ENCODE peak calls at places on chromosomes 5 and 9, in six cellular contexts. Y is neuronal stem cell, U is IMR-90, G is H1, N is H9, O is mesendoderm. H is an unnamed sample.

GRCh38 chr9:20728493-20729220 is 44.6 kb downstream of the FOCAD start:
- DNase-seq in U (peak; percentile 35), G (no peak), Y (no peak), O (no peak), N (no peak), H (peak; percentile 20)

GRCh38 chr5:138752341-138752950 is 779 bp upstream of the CTNNA1 start:
- DNase-seq in N (peak; percentile 72), U (no peak), G (peak; percentile 57), Y (peak; percentile 26), O (peak; percentile 90), H (peak; percentile 43)

GRCh38 chr5:170087168-170087817 is 18.4 kb upstream of the FOXI1 start:
- DNase-seq in Y (no peak), U (no peak), O (no peak), N (no peak), G (no peak), H (no peak)

GRCh38 chr9:68625559-68625958 is 79.5 kb upstream of the PIP5K1B start:
- DNase-seq in U (no peak), Y (no peak), N (no peak), G (no peak), O (no peak), H (no peak)

GRCh38 chr5:128101676-128102075 is 18.1 kb downstream of the SLC12A2 start:
- DNase-seq in N (no peak), U (no peak), G (no peak), Y (no peak), O (peak; percentile 29), H (no peak)

GRCh38 chr9:91725651-91726050 is 224.4 kb downstream of the ROR2 start:
- DNase-seq in N (no peak), O (no peak), G (no peak), Y (no peak), U (no peak), H (no peak)

GRCh38 chr5:162512935-162513575 is 445.5 kb downstream of the GABRG2 start:
- DNase-seq in Y (no peak), G (no peak), U (no peak), N (no peak), O (no peak), H (no peak)

GRCh38 chr5:1510631-1511030 is 13.1 kb downstream of the LPCAT1 start:
- DNase-seq in N (no peak), G (peak; percentile 42), U (no peak), Y (no peak), O (no peak), H (no peak)

GRCh38 chr5:61232490-61232889 is 70.2 kb upstream of the SMIM15 start:
- DNase-seq in N (no peak), U (no peak), G (no peak), Y (no peak), O (no peak), H (no peak)

GRCh38 chr5:28014779-28015178 is 976.4 kb upstream of the CDH9 start:
- DNase-seq in U (no peak), O (peak; percentile 58), G (no peak), N (no peak), Y (no peak), H (no peak)

GRCh38 chr9:115548826-115549225 is 430.9 kb upstream of the TNC start:
- DNase-seq in N (no peak), Y (no peak), O (no peak), U (peak; percentile 59), G (no peak), H (peak; percentile 69)

GRCh38 chr5:126921471-126922091 is 108.8 kb downstream of the MARCHF3 start:
- DNase-seq in Y (no peak), G (no peak), U (no peak), O (no peak), N (no peak), H (no peak)

GRCh38 chr5:156834916-156835315 is 15.2 kb upstream of the PPP1R2B start:
- DNase-seq in N (no peak), U (no peak), G (no peak), Y (no peak), O (peak; percentile 20), H (no peak)

GRCh38 chr9:102867488-102867887 is 127.6 kb upstream of the CYLC2 start:
- DNase-seq in Y (no peak), N (no peak), O (no peak), G (no peak), U (no peak), H (peak; percentile 3)

GRCh38 chr5:172534229-172535169 is 80.2 kb upstream of the SH3PXD2B start:
- DNase-seq in O (no peak), G (peak; percentile 38), N (peak; percentile 20), U (no peak), Y (no peak), H (peak; percentile 24)

GRCh38 chr5:170132642-170133448 is 27.1 kb downstream of the FOXI1 start:
- DNase-seq in U (peak; percentile 44), G (peak; percentile 6), N (no peak), Y (peak; percentile 17), O (no peak), H (peak; percentile 63)

GRCh38 chr9:91777437-91777836 is 172.6 kb downstream of the ROR2 start:
- DNase-seq in G (no peak), O (no peak), U (peak; percentile 80), Y (no peak), N (no peak), H (peak; percentile 60)

GRCh38 chr9:19116391-19116790 is 10.9 kb downstream of the PLIN2 start:
- DNase-seq in U (peak; percentile 64), O (no peak), Y (no peak), N (no peak), G (no peak), H (peak; percentile 32)

GRCh38 chr9:90256345-90256744 is 386.3 kb downstream of the DIRAS2 start:
- DNase-seq in N (no peak), G (no peak), U (no peak), Y (no peak), O (no peak), H (peak; percentile 17)

GRCh38 chr9:134285215-134285845 is 40.9 kb upstream of the RXRA start:
- DNase-seq in N (no peak), U (no peak), O (no peak), G (no peak), Y (no peak), H (no peak)

GRCh38 chr9:21110708-21111576 is 30.7 kb downstream of the IFNW1 start:
- DNase-seq in Y (peak; percentile 76), G (no peak), U (peak; percentile 82), O (peak; percentile 85), N (no peak), H (peak; percentile 78)

GRCh38 chr9:73565026-73565425 is 413.4 kb downstream of the ANXA1 start:
- DNase-seq in U (no peak), G (no peak), O (no peak), Y (no peak), N (no peak), H (no peak)
- H2BK15ac ChIP-seq in U (no peak overlapping the region), G (no peak overlapping the region), O (no peak overlapping the region), Y (no peak overlapping the region), N (no peak overlapping the region), H (no peak overlapping the region)

GRCh38 chr9:93891549-93892310 is 63.4 kb downstream of the BARX1 start:
- DNase-seq in O (no peak), U (no peak), N (no peak), G (no peak), Y (no peak), H (no peak)
- H2BK15ac ChIP-seq in O (no peak overlapping the region), U (no peak overlapping the region), N (no peak overlapping the region), G (no peak overlapping the region), Y (no peak overlapping the region), H (no peak overlapping the region)

GRCh38 chr9:121123816-121124536 is 49.2 kb downstream of the CNTRL start:
- DNase-seq in Y (no peak), U (no peak), O (no peak), G (no peak), N (no peak), H (no peak)

GRCh38 chr9:121118266-121118665 is 43.5 kb downstream of the CNTRL start:
- DNase-seq in O (no peak), G (no peak), U (no peak), Y (no peak), N (no peak), H (no peak)

GRCh38 chr9:121121582-121122087 is 46.9 kb downstream of the CNTRL start:
- DNase-seq in G (peak; percentile 91), N (peak; percentile 97), O (peak; percentile 98), Y (peak; percentile 72), U (peak; percentile 94), H (peak; percentile 97)

GRCh38 chr9:121122450-121123032 is 47.8 kb downstream of the CNTRL start:
- DNase-seq in G (no peak), Y (no peak), O (no peak), U (no peak), N (no peak), H (peak; percentile 6)

DNA sequence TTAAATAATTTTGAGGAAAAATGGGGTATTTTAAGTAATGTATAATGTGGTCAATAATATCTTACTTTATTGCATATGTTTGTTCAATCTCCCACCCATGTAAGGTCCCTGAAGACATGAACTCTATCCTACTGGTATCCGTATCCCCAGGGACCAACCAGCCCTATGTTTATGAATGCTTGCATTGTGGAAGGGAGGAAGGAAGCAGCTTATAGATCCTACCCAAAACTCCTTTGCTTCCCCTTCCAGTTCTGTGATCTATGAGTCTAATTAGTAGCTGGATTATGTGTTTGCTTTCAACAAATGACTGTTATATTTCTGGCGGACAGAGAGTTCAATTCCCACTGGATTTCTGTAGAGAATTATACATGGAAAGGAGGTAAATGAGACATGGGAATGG is 45.6 kb downstream of the CNTRL start:
- DNase-seq in O (no peak), G (no peak), Y (no peak), U (no peak), N (no peak), H (no peak)
- H2BK15ac ChIP-seq in O (no peak overlapping the region), G (no peak overlapping the region), Y (no peak overlapping the region), U (no peak overlapping the region), N (no peak overlapping the region), H (no peak overlapping the region)

DNA sequence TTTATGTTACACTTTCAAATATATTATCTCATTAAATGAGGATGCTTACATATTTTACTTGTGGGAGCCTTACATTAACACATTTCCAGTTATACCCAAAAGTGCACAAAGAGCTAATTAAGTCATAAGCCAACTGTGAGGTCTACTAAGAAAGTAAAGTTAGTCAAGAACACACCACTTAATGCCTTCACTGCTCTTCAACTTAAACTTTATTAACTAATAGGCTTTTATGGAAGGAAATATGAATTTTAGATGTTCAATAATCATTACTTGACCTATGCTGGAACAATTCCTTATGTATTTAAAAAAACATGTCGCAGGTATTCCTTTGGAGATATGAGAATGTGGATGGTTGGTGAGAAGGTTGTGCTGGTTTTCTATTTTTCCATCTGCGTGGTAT is 3.4 kb downstream of the ST8SIA4 start:
- DNase-seq in U (no peak), Y (no peak), O (no peak), N (no peak), G (no peak), H (no peak)
- H2BK15ac ChIP-seq in U (no peak overlapping the region), Y (no peak overlapping the region), O (no peak overlapping the region), N (no peak overlapping the region), G (no peak overlapping the region), H (no peak overlapping the region)

H was measured in mesenchymal stem cell.